ENCODE peak calls at places on chromosome 13, in six cellular contexts. D is AG09319, S is GM12891, Q is amygdala, M is cerebellar cortex, B is choroid plexus epithelial cell. Z is an unnamed sample.

GRCh38 chr13:71808708-71809107 is 58.3 kb downstream of the DACH1 start:
- DNase-seq in D (no peak), S (no peak), Q (no peak), M (no peak), B (no peak), Z (no peak)

GRCh38 chr13:113835461-113836274 is 28.2 kb downstream of the GAS6 start:
- DNase-seq in D (peak; percentile 54), S (peak; percentile 54), Q (no peak), M (no peak), B (peak; percentile 89), Z (no peak)

GRCh38 chr13:80133631-80134083 is 207.3 kb downstream of the SPRY2 start:
- DNase-seq in D (no peak), S (no peak), Q (no peak), M (peak; percentile 73), B (peak; percentile 37), Z (no peak)

GRCh38 chr13:80342541-80343371 is 1.8 kb upstream of the SPRY2 start:
- DNase-seq in D (no peak), S (no peak), Q (peak; percentile 65), M (peak; percentile 77), B (peak; percentile 79), Z (peak; percentile 69)

GRCh38 chr13:24147570-24147963 is 13.0 kb upstream of the SPATA13 start:
- DNase-seq in D (no peak), S (no peak), Q (no peak), M (no peak), B (no peak), Z (no peak)

GRCh38 chr13:65540064-65540635 is 1690.0 kb downstream of the PCDH9 start:
- DNase-seq in D (no peak), S (no peak), Q (no peak), M (no peak), B (no peak), Z (no peak)

GRCh38 chr13:99388334-99388923 is 81.2 kb upstream of the GPR183 start:
- DNase-seq in D (no peak), S (no peak), Q (no peak), M (no peak), B (no peak), Z (no peak)

GRCh38 chr13:113907637-113908617 is 44.1 kb upstream of the GAS6 start:
- DNase-seq in D (no peak), S (no peak), Q (no peak), M (no peak), B (peak; percentile 45), Z (no peak)

GRCh38 chr13:113082198-113083021 is 23.2 kb upstream of the F7 start:
- DNase-seq in D (no peak), S (no peak), Q (no peak), M (no peak), B (no peak), Z (no peak)

GRCh38 chr13:97124237-97124636 is 97.9 kb upstream of the MBNL2 start:
- DNase-seq in D (no peak), S (no peak), Q (no peak), M (no peak), B (no peak), Z (no peak)

GRCh38 chr13:40186041-40186440 is 480.4 kb downstream of the FOXO1 start:
- DNase-seq in D (no peak), S (no peak), Q (no peak), M (no peak), B (no peak), Z (no peak)